ENCODE peak calls at places on chromosomes 16 and 17, in four cellular contexts. O is heart left ventricle, T is heart right ventricle, B is upper lobe of left lung. M is an unnamed sample.
A peak's percentile ranks its signal among the peaks of the same experiment; 100 is the strongest.

GRCh38 chr17:75664099-75664549 is 2.8 kb downstream of the RECQL5 start:
- DNase-seq in O (no peak), T (no peak), B (no peak), M (no peak)

GRCh38 chr17:64178011-64178825 is 48.3 kb upstream of the ERN1 start:
- DNase-seq in O (no peak), T (no peak), B (no peak), M (no peak)

GRCh38 chr16:84315422-84315821 is 20.7 kb downstream of the WFDC1 start:
- DNase-seq in O (no peak), T (no peak), B (no peak), M (no peak)

GRCh38 chr16:47592232-47592631 is 131.1 kb downstream of the PHKB start:
- DNase-seq in O (no peak), T (no peak), B (no peak), M (no peak)

GRCh38 chr17:39573447-39574298 is 34.0 kb downstream of the NEUROD2 start:
- DNase-seq in O (peak; percentile 79), T (peak; percentile 71), B (peak; percentile 94), M (no peak)

GRCh38 chr16:1026784-1027415 is 45.3 kb downstream of the SOX8 start:
- DNase-seq in O (no peak), T (no peak), B (peak; percentile 54), M (no peak)

GRCh38 chr17:46853896-46854444 is 2.6 kb downstream of the WNT9B start:
- DNase-seq in O (no peak), T (no peak), B (no peak), M (no peak)

GRCh38 chr17:76139801-76140660 is 1.0 kb downstream of the FOXJ1 start:
- DNase-seq in O (peak; percentile 23), T (no peak), B (peak; percentile 90), M (no peak)

GRCh38 chr16:52439171-52439701 is 107.7 kb downstream of the TOX3 start:
- DNase-seq in O (no peak), T (no peak), B (peak; percentile 36), M (no peak)

GRCh38 chr16:65125322-65125721 is 3.5 kb upstream of the CDH11 start:
- DNase-seq in O (no peak), T (no peak), B (no peak), M (no peak)

GRCh38 chr17:81025065-81025751 is 9.7 kb upstream of the BAIAP2 start:
- DNase-seq in O (no peak), T (no peak), B (no peak), M (no peak)

GRCh38 chr17:71516149-71516548 is 604.7 kb upstream of the SOX9 start:
- DNase-seq in O (no peak), T (no peak), B (no peak), M (no peak)

GRCh38 chr17:75151893-75152292 is 2.4 kb downstream of the JPT1 start:
- DNase-seq in O (no peak), T (no peak), B (no peak), M (no peak)

GRCh38 chr17:56786989-56787482 is 46.7 kb downstream of the C17orf67 start:
- DNase-seq in O (no peak), T (no peak), B (no peak), M (no peak)

GRCh38 chr17:81412490-81413093 is 17.3 kb downstream of the BAHCC1 start:
- DNase-seq in O (peak; percentile 76), T (peak; percentile 65), B (peak; percentile 81), M (no peak)

GRCh38 chr16:24939224-24939623 is 75.9 kb downstream of the ARHGAP17 start:
- DNase-seq in O (no peak), T (no peak), B (peak; percentile 53), M (no peak)

GRCh38 chr17:77385750-77386501 is 245.2 kb downstream of the SEC14L1 start:
- DNase-seq in O (peak; percentile 85), T (no peak), B (no peak), M (no peak)

GRCh38 chr17:15507001-15507400 is 39.6 kb upstream of the CDRT4 start:
- DNase-seq in O (no peak), T (no peak), B (no peak), M (no peak)

GRCh38 chr17:29661220-29661619 is 38.5 kb upstream of the CORO6 start:
- DNase-seq in O (no peak), T (no peak), B (no peak), M (no peak)

GRCh38 chr16:85347213-85347591 is 234.9 kb upstream of the CIBAR2 start:
- DNase-seq in O (no peak), T (no peak), B (no peak), M (no peak)

GRCh38 chr17:27760069-27760885 is 40.1 kb downstream of the NOS2 start:
- DNase-seq in O (peak; percentile 60), T (peak; percentile 58), B (peak; percentile 73), M (no peak)

GRCh38 chr17:56172517-56172982 is 19.3 kb downstream of the ANKFN1 start:
- DNase-seq in O (peak; percentile 44), T (peak; percentile 10), B (no peak), M (no peak)

GRCh38 chr17:48871551-48872351 is 20.8 kb upstream of the ATP5MC1 start:
- DNase-seq in O (peak; percentile 49), T (peak; percentile 52), B (no peak), M (no peak)

GRCh38 chr17:48868916-48869500 is 23.6 kb upstream of the ATP5MC1 start:
- DNase-seq in O (no peak), T (no peak), B (no peak), M (no peak)

GRCh38 chr17:48873212-48873611 is 19.4 kb upstream of the ATP5MC1 start:
- DNase-seq in O (peak; percentile 56), T (peak; percentile 40), B (no peak), M (no peak)

GRCh38 chr17:48871035-48871550 is 21.5 kb upstream of the ATP5MC1 start:
- DNase-seq in O (no peak), T (no peak), B (no peak), M (no peak)

GRCh38 chr17:48869821-48870318 is 22.7 kb upstream of the ATP5MC1 start:
- DNase-seq in O (no peak), T (no peak), B (no peak), M (no peak)
- H3K4me1 ChIP-seq in O (peaks cover 30% of the 10 kb centered on the region), T (peaks cover 28% of the 10 kb centered on the region), B (peaks cover 28% of the 10 kb centered on the region), M (peaks cover 26% of the 10 kb centered on the region)

GRCh38 chr17:48558731-48559608 is 14.1 kb upstream of the HOXB2 start:
- DNase-seq in O (no peak), T (no peak), B (no peak), M (no peak)
- H3K4me1 ChIP-seq in O (no peaks in the 10 kb centered on the region), T (no peaks in the 10 kb centered on the region), B (peaks cover 8% of the 10 kb centered on the region), M (peaks cover 80% of the 10 kb centered on the region)

DNA sequence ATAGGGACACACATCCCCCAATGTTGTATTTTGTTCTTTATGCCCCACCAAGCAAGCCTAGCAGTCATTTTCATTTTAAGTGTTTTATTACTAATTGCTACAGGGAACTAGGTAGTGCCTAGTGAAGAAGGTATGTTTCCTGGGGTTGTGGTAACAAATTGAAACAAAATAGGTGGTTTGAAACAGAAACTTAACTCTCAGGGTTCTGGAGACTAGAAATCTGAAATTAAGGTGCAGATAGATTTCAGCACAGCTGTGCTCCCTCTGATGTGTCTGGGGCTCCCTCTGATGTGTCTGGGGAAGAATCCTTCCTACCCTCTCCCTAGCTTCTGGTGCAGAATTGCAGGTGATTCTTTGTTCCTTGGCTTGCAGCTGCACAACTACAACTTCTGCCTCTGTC is 390.1 kb downstream of the ZFHX3 start:
- DNase-seq in O (no peak), T (no peak), B (no peak), M (no peak)
- H3K4me1 ChIP-seq in O (no peaks in the 10 kb centered on the region), T (no peaks in the 10 kb centered on the region), B (no peaks in the 10 kb centered on the region), M (no peaks in the 10 kb centered on the region)

GRCh38 chr16:22073350-22073749 is 19.0 kb upstream of the VWA3A start:
- DNase-seq in O (no peak), T (no peak), B (no peak), M (no peak)

GRCh38 chr16:22075776-22076175 is 16.6 kb upstream of the VWA3A start:
- DNase-seq in O (no peak), T (no peak), B (no peak), M (no peak)

GRCh38 chr16:22077700-22078313 is 14.5 kb upstream of the VWA3A start:
- DNase-seq in O (peak; percentile 38), T (peak; percentile 67), B (no peak), M (no peak)

GRCh38 chr16:22078656-22079055 is 13.7 kb upstream of the VWA3A start:
- DNase-seq in O (no peak), T (no peak), B (no peak), M (no peak)

GRCh38 chr16:22075043-22075757 is 17.1 kb upstream of the VWA3A start:
- DNase-seq in O (no peak), T (no peak), B (peak; percentile 2), M (no peak)
- H3K4me1 ChIP-seq in O (peaks cover 4% of the 10 kb centered on the region), T (peaks cover 8% of the 10 kb centered on the region), B (peaks cover 8% of the 10 kb centered on the region), M (peaks cover 22% of the 10 kb centered on the region)

GRCh38 chr17:78727057-78727456 is 55.0 kb downstream of the CYTH1 start:
- DNase-seq in O (no peak), T (no peak), B (no peak), M (no peak)
- H3K4me1 ChIP-seq in O (peaks cover 32% of the 10 kb centered on the region), T (peaks cover 46% of the 10 kb centered on the region), B (peaks cover 75% of the 10 kb centered on the region), M (peaks cover 32% of the 10 kb centered on the region)

GRCh38 chr16:89291355-89291754 is 73.9 kb downstream of the ZNF778 start:
- DNase-seq in O (no peak), T (no peak), B (no peak), M (no peak)

GRCh38 chr16:89293276-89294143 is 76.0 kb downstream of the ZNF778 start:
- DNase-seq in O (no peak), T (no peak), B (no peak), M (no peak)

GRCh38 chr16:89291776-89292175 is 74.3 kb downstream of the ZNF778 start:
- DNase-seq in O (no peak), T (no peak), B (no peak), M (no peak)

GRCh38 chr16:89290887-89291286 is 73.4 kb downstream of the ZNF778 start:
- DNase-seq in O (no peak), T (no peak), B (no peak), M (no peak)

DNA sequence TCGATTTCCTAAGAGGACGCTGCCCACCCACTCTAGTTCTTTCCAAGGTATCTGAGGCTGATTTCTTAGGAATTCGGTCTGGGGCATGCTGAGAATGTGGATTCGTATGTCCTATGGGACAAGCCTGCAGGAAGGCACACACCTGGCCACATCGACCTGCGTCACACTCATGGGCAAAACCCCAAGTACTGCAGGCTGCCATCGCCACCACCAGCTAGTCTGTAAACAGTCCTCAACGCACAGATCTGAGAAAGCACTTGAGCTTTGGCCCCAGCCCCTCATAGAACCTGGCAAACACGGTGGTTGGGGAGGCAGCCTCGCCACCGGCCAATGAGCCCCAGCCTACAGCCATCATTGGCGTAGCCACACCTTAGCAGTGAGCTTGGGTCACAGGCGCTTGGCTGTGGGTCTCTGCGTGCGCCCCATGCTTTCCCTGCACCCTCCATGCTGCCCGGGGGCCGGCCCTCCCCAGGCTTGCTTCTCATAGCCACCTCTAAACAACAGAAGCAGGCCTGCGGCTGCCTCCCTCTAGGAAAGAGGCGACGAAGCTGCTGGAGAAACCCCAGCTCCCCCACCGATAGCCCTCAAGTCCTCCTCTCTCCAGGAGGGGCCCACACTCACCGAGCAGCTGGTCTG is 75.1 kb downstream of the ZNF778 start:
- DNase-seq in O (no peak), T (no peak), B (no peak), M (no peak)
- H3K4me1 ChIP-seq in O (peaks cover 13% of the 10 kb centered on the region), T (peaks cover 11% of the 10 kb centered on the region), B (peaks cover 43% of the 10 kb centered on the region), M (peaks cover 38% of the 10 kb centered on the region)

GRCh38 chr16:3789375-3790067 is 72.2 kb upstream of the TRAP1 start:
- DNase-seq in O (no peak), T (no peak), B (no peak), M (no peak)

GRCh38 chr16:3793161-3793576 is 75.8 kb upstream of the TRAP1 start:
- DNase-seq in O (peak; percentile 58), T (peak; percentile 71), B (no peak), M (no peak)

GRCh38 chr16:3791701-3792100 is 74.4 kb upstream of the TRAP1 start:
- DNase-seq in O (no peak), T (no peak), B (no peak), M (no peak)

GRCh38 chr16:3788711-3789374 is 71.5 kb upstream of the TRAP1 start:
- DNase-seq in O (no peak), T (no peak), B (no peak), M (no peak)

GRCh38 chr16:3792472-3793012 is 75.2 kb upstream of the TRAP1 start:
- DNase-seq in O (no peak), T (no peak), B (no peak), M (no peak)
- H3K4me1 ChIP-seq in O (peaks cover 23% of the 10 kb centered on the region), T (peaks cover 27% of the 10 kb centered on the region), B (peaks cover 32% of the 10 kb centered on the region), M (peaks cover 7% of the 10 kb centered on the region)

M was measured in esophagus squamous epithelium.